ENCODE peak calls at places on chromosomes 6 and 20, in six cellular contexts. One of them, this sample, is unnamed.

GRCh38 chr6:129635396-129636164 is 74.4 kb downstream of the ARHGAP18 start:
- DNase-seq in GM12891: no peak
- DNase-seq in GM12878: no peak
- DNase-seq in K562: no peak
- DNase-seq in H1: no peak
- DNase-seq in HepG2: no peak
- DNase-seq in this sample: no peak

GRCh38 chr6:102114402-102114801 is 720.9 kb downstream of the GRIK2 start:
- DNase-seq in GM12891: peak; percentile 1
- DNase-seq in GM12878: no peak
- DNase-seq in K562: no peak
- DNase-seq in H1: no peak
- DNase-seq in HepG2: peak; percentile 20
- DNase-seq in this sample: no peak

GRCh38 chr6:153511896-153512496 is 380.9 kb upstream of the RGS17 start:
- DNase-seq in GM12891: peak; percentile 1
- DNase-seq in GM12878: no peak
- DNase-seq in K562: peak; percentile 39
- DNase-seq in H1: no peak
- DNase-seq in HepG2: peak; percentile 29
- DNase-seq in this sample: no peak

GRCh38 chr20:44085616-44086434 is 101.2 kb downstream of the JPH2 start:
- DNase-seq in GM12891: no peak
- DNase-seq in GM12878: no peak
- DNase-seq in K562: no peak
- DNase-seq in H1: no peak
- DNase-seq in HepG2: no peak
- DNase-seq in this sample: no peak

GRCh38 chr20:45810191-45810590 is 2.3 kb upstream of the UBE2C start:
- DNase-seq in GM12891: no peak
- DNase-seq in GM12878: no peak
- DNase-seq in K562: no peak
- DNase-seq in H1: no peak
- DNase-seq in HepG2: no peak
- DNase-seq in this sample: no peak

GRCh38 chr6:20948531-20948930 is 414.3 kb downstream of the CDKAL1 start:
- DNase-seq in GM12891: no peak
- DNase-seq in GM12878: no peak
- DNase-seq in K562: no peak
- DNase-seq in H1: no peak
- DNase-seq in HepG2: no peak
- DNase-seq in this sample: no peak

GRCh38 chr6:156977527-156978291 is 200.5 kb downstream of the ARID1B start:
- DNase-seq in GM12891: no peak
- DNase-seq in GM12878: no peak
- DNase-seq in K562: no peak
- DNase-seq in H1: no peak
- DNase-seq in HepG2: no peak
- DNase-seq in this sample: no peak

GRCh38 chr6:31399589-31400466 is 3.6 kb upstream of the MICA start:
- DNase-seq in GM12891: no peak
- DNase-seq in GM12878: no peak
- DNase-seq in K562: peak; percentile 80
- DNase-seq in H1: no peak
- DNase-seq in HepG2: peak; percentile 84
- DNase-seq in this sample: peak; percentile 50

GRCh38 chr6:63529498-63529897 is 42.8 kb upstream of the LOC128125822 start:
- DNase-seq in GM12891: no peak
- DNase-seq in GM12878: no peak
- DNase-seq in K562: no peak
- DNase-seq in H1: no peak
- DNase-seq in HepG2: no peak
- DNase-seq in this sample: no peak

GRCh38 chr6:169157474-169158181 is 96.0 kb downstream of the THBS2 start:
- DNase-seq in GM12891: no peak
- DNase-seq in GM12878: no peak
- DNase-seq in K562: no peak
- DNase-seq in H1: no peak
- DNase-seq in HepG2: no peak
- DNase-seq in this sample: no peak

GRCh38 chr6:121124600-121124999 is 209.7 kb downstream of the TBC1D32 start:
- DNase-seq in GM12891: no peak
- DNase-seq in GM12878: no peak
- DNase-seq in K562: no peak
- DNase-seq in H1: no peak
- DNase-seq in HepG2: no peak
- DNase-seq in this sample: no peak

GRCh38 chr6:41066867-41067304 is 5.3 kb downstream of the OARD1 start:
- DNase-seq in GM12891: no peak
- DNase-seq in GM12878: peak; percentile 26
- DNase-seq in K562: peak; percentile 56
- DNase-seq in H1: no peak
- DNase-seq in HepG2: peak; percentile 88
- DNase-seq in this sample: no peak

GRCh38 chr6:117481926-117482239 is 591 bp upstream of the DCBLD1 start:
- DNase-seq in GM12891: no peak
- DNase-seq in GM12878: no peak
- DNase-seq in K562: no peak
- DNase-seq in H1: no peak
- DNase-seq in HepG2: no peak
- DNase-seq in this sample: no peak
- TF ChIP-seq TAF1 in GM12891: no peak
- TF ChIP-seq TAF1 in GM12878: no peak
- TF ChIP-seq TAF1 in K562: no peak
- TF ChIP-seq TAF1 in H1: no peak
- TF ChIP-seq TAF1 in HepG2: no peak
- TF ChIP-seq TAF1 in this sample: no peak

GRCh38 chr6:34888874-34889555 is at the start of gene ANKS1A:
- DNase-seq in GM12891: peak; percentile 63
- DNase-seq in GM12878: peak; percentile 31
- DNase-seq in K562: peak; percentile 96
- DNase-seq in H1: peak; percentile 70
- DNase-seq in HepG2: peak; percentile 76
- DNase-seq in this sample: peak; percentile 71
- TF ChIP-seq TAF1 in GM12891: no peak
- TF ChIP-seq TAF1 in GM12878: no peak
- TF ChIP-seq TAF1 in K562: peak; percentile 37
- TF ChIP-seq TAF1 in H1: peak; percentile 89
- TF ChIP-seq TAF1 in HepG2: peak; percentile 62
- TF ChIP-seq TAF1 in this sample: no peak

GRCh38 chr20:57398231-57398821 is 7.1 kb downstream of the RBM38 start:
- DNase-seq in GM12891: peak; percentile 84
- DNase-seq in GM12878: peak; percentile 83
- DNase-seq in K562: no peak
- DNase-seq in H1: no peak
- DNase-seq in HepG2: no peak
- DNase-seq in this sample: peak; percentile 88
- TF ChIP-seq TAF1 in GM12891: no peak
- TF ChIP-seq TAF1 in GM12878: no peak
- TF ChIP-seq TAF1 in K562: no peak
- TF ChIP-seq TAF1 in H1: no peak
- TF ChIP-seq TAF1 in HepG2: no peak
- TF ChIP-seq TAF1 in this sample: no peak

DNA sequence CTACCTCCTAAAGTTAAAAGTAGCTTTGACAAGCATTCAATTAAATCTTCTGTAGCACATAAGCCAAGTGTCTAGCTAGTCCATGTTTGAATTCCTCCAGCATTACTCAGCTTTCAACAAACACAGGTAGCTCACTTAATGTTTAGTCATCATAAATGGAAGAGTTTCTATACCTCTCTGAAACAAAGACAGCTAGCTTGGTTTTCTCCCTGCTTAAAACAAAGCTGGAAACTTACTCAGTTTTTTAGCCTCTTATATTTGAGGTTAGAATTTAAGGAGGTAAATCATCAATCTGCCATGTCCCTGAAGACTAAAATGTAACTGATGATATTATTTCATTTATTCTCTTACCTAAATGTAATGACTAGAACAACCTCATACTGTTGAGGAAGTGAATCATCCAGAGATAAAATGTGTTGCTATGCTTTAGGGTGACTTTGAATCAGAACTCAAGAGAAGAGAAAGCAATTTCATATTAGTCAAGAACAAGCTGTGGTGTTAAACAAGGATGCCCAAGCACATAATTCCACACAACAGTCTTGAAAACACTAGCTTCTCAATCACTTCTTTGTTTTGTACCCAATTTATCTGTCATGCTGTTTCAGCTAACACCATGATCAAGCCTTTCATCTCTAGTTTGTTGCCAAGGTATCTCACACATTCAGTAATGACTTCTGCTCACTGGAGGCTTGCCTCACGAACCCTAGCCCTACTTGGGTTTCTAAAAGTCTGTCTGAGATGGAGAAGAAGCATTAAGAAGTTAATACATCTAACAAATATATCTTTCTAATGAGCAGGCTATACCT is 251.9 kb downstream of the EPM2A start:
- DNase-seq in GM12891: no peak
- DNase-seq in GM12878: no peak
- DNase-seq in K562: no peak
- DNase-seq in H1: no peak
- DNase-seq in HepG2: peak; percentile 52
- DNase-seq in this sample: no peak
- TF ChIP-seq TAF1 in GM12891: no peak
- TF ChIP-seq TAF1 in GM12878: no peak
- TF ChIP-seq TAF1 in K562: no peak
- TF ChIP-seq TAF1 in H1: no peak
- TF ChIP-seq TAF1 in HepG2: no peak
- TF ChIP-seq TAF1 in this sample: no peak

This sample was measured in GM12892.